ENCODE peak calls at places on chromosome 7, in ten cellular contexts. K is cardiac fibroblast; O is Caco-2; G is CD8-positive, alpha-beta T cell; W is spleen; M is fibroblast of mammary gland; A is testis; J is WTC11; N is prostate gland; D is tibial nerve. S is an unnamed sample.

GRCh38 chr7:24917510-24918239 is 62.3 kb downstream of the OSBPL3 start:
- DNase-seq in W (no peak), A (no peak), K (peak), G (no peak), N (no peak), O (no peak), M (peak), D (no peak), J (no peak), S (peak)

GRCh38 chr7:142792129-142792528 is 21.4 kb downstream of the PRSS2 start:
- DNase-seq in A (no peak), D (no peak), O (no peak), M (no peak), G (peak), J (no peak), K (no peak), N (no peak), W (no peak), S (no peak)

GRCh38 chr7:94396606-94397005 is 1.9 kb downstream of the COL1A2 start:
- DNase-seq in N (no peak), G (no peak), O (no peak), M (peak), D (no peak), W (no peak), A (no peak), K (peak), J (no peak), S (no peak)

GRCh38 chr7:106620034-106620433 is 40.9 kb downstream of the CCDC71L start:
- DNase-seq in N (no peak), G (no peak), K (no peak), J (no peak), D (no peak), W (no peak), O (no peak), M (no peak), A (no peak), S (no peak)

GRCh38 chr7:116554436-116554835 is 29.6 kb downstream of the CAV1 start:
- DNase-seq in M (peak), O (no peak), D (no peak), G (no peak), A (no peak), K (no peak), N (no peak), J (no peak), W (no peak), S (no peak)

GRCh38 chr7:65307651-65308299 is 65.9 kb upstream of the ZNF92 start:
- DNase-seq in D (no peak), M (peak), K (peak), J (peak), G (peak), O (peak), W (no peak), A (peak), N (peak), S (peak)

GRCh38 chr7:66832531-66833351 is 88.3 kb upstream of the TMEM248 start:
- DNase-seq in J (no peak), N (no peak), K (no peak), M (no peak), O (no peak), D (no peak), G (no peak), A (no peak), W (peak), S (no peak)

GRCh38 chr7:152891160-152891621 is 131.6 kb downstream of the ACTR3B start:
- DNase-seq in J (no peak), A (no peak), D (no peak), O (no peak), W (peak), K (no peak), G (peak), M (no peak), N (no peak), S (no peak)

GRCh38 chr7:55533050-55533728 is 39.1 kb downstream of the VOPP1 start:
- DNase-seq in M (peak), A (no peak), J (no peak), G (peak), N (no peak), K (peak), D (no peak), W (peak), O (no peak), S (peak)

GRCh38 chr7:28988818-28989595 is 30.9 kb upstream of the TRIL start:
- DNase-seq in D (no peak), A (no peak), G (no peak), W (no peak), N (no peak), J (no peak), K (peak), O (no peak), M (peak), S (peak)

GRCh38 chr7:143931739-143932138 is 3.3 kb upstream of the OR2F2 start:
- DNase-seq in K (peak), G (no peak), A (no peak), M (peak), O (no peak), W (no peak), J (no peak), N (no peak), D (no peak), S (no peak)

GRCh38 chr7:16904086-16904485 is 22.3 kb upstream of the AGR3 start:
- DNase-seq in W (no peak), J (no peak), N (no peak), G (no peak), K (no peak), A (no peak), O (no peak), D (no peak), M (no peak), S (no peak)

GRCh38 chr7:133275008-133275407 is 22.1 kb downstream of the EXOC4 start:
- DNase-seq in A (no peak), J (peak), K (no peak), M (no peak), W (no peak), N (no peak), D (no peak), G (no peak), O (no peak), S (peak)

GRCh38 chr7:46940178-46940577 is 641.7 kb downstream of the TNS3 start:
- DNase-seq in K (no peak), M (no peak), A (no peak), G (no peak), D (no peak), W (no peak), N (no peak), O (no peak), J (no peak), S (no peak)

GRCh38 chr7:152869041-152869676 is 109.6 kb downstream of the ACTR3B start:
- DNase-seq in M (no peak), G (peak), A (no peak), D (no peak), O (no peak), W (no peak), N (no peak), K (no peak), J (no peak), S (no peak)

GRCh38 chr7:66119502-66119901 is 4.9 kb downstream of the CRCP start:
- DNase-seq in W (no peak), A (no peak), G (no peak), K (no peak), N (no peak), O (no peak), D (no peak), M (no peak), J (no peak), S (no peak)

GRCh38 chr7:37205451-37205850 is 243.2 kb downstream of the ELMO1 start:
- DNase-seq in D (no peak), J (no peak), A (no peak), W (no peak), M (no peak), N (no peak), O (no peak), G (no peak), K (no peak), S (no peak)

DNA sequence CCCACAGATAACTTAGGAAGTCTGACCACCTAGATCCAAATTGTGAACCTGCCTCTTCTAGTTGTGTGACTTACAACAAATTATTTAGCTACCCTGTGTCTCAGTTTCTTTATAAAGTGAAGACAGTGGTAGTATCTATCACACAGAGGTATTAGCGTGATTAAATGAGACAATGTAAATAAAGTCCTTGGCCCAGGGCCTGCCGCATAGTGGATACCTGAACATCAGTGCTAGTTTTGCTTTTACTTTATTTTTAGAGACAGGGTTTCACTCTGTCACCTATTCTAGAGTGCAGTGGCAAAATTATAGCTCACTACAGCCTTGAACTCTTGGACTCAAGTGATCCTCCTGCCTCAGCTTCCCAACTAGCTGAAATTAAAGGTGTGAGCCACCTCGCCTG is 177.1 kb downstream of the CDK14 start:
- DNase-seq in J (no peak), A (no peak), W (no peak), K (no peak), M (no peak), N (no peak), O (no peak), G (no peak), D (no peak), S (no peak)
- TF ChIP-seq CTCF in J (no peak), A (no peak), W (no peak), K (no peak), M (no peak), N (no peak), O (no peak), G (no peak), D (no peak), S (no peak)

GRCh38 chr7:2829040-2829439 is 15.1 kb downstream of the GNA12 start:
- DNase-seq in G (no peak), M (no peak), N (no peak), A (no peak), W (no peak), O (peak), D (no peak), J (no peak), K (no peak), S (no peak)
- TF ChIP-seq CTCF in G (no peak), M (no peak), N (no peak), A (no peak), W (no peak), O (no peak), D (no peak), J (no peak), K (no peak), S (no peak)

DNA sequence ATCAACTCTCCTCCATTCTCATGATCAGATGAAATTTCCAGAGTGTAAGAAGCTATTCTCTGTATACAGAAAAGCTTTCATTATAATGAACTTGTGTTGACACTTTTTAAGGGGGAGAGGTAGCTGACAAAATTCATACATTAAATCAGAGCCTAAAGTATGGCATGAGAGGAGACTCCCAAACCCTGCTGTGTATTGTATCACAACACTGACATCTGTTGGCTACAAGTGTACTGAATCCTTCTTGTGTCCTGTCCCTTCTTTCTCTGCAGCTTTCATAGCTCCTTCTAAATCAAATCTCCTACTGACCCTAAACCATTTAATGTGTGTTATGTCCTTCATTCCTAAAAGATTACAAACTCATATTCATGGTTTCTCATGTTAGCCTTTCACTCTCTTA is 70.9 kb downstream of the GCC1 start:
- DNase-seq in O (peak), D (no peak), M (peak), K (peak), N (peak), J (no peak), G (no peak), A (no peak), W (no peak), S (peak)
- TF ChIP-seq CTCF in O (peak), D (no peak), M (peak), K (peak), N (peak), J (no peak), G (peak), A (no peak), W (no peak), S (peak)

GRCh38 chr7:78616539-78616938 is 818.0 kb downstream of the PHTF2 start:
- DNase-seq in D (no peak), N (no peak), K (no peak), J (no peak), W (no peak), A (no peak), G (no peak), M (no peak), O (no peak), S (no peak)

DNA sequence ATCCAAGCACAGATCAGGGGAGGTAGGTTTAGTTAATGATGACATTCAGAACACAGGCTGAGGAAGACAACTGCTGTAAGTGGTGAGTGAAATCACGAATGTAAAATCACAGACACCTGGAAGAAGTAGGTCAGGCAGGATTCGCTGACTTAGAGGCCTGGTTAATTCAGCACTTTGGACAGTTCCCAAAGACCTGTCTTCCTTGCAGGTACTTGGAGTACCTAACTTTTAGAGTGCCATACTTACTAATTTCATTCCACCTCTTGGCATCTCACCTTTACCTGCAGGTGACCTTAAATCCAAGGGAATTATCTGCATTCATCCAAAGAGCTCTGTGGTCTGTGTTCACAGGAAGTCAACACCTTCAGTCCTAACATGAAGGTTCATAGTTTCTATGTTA is 822.4 kb downstream of the PHTF2 start:
- DNase-seq in W (no peak), D (no peak), N (no peak), A (no peak), O (peak), G (no peak), K (peak), M (peak), J (peak), S (peak)
- TF ChIP-seq CTCF in W (no peak), D (no peak), N (no peak), A (no peak), O (no peak), G (no peak), K (no peak), M (no peak), J (no peak), S (no peak)

DNA sequence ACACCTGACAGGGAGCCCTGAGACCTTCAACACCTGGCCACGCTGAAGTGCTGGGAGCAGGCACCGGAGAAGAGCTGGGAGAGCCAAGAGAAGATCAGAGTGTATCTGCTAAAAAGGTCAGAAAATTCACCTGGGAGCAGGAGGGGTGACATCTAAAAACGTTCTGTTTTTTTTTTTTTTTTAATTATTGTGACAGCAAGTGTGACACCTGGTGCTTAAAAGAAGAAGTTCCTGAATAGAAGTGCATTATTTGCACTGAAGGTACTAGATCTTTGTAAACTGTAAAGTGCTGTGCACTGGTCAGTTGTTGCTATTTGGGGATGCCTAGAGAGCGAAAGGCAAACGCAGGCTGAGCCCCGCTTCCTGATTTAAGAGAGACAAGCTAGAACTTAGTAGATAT is 422.0 kb downstream of the PLXNA4 start:
- DNase-seq in D (no peak), N (no peak), G (no peak), O (no peak), K (no peak), M (no peak), A (no peak), W (no peak), J (no peak), S (no peak)
- TF ChIP-seq CTCF in D (no peak), N (no peak), G (no peak), O (no peak), K (no peak), M (no peak), A (no peak), W (no peak), J (no peak), S (no peak)